ENCODE peak calls at places on chromosomes 7 and 10, in seven cellular contexts. W, I, R, Q, O, E and X are unnamed samples.

GRCh38 chr7:105718511-105718925 is 137.2 kb upstream of the EFCAB10 start:
- DNase-seq in W (no peak), I (no peak), Q (no peak), R (no peak), E (peak; percentile 26), O (no peak), X (no peak)

GRCh38 chr7:135342887-135343286 is 109.2 kb downstream of the STRA8 start:
- DNase-seq in I (peak; percentile 35), Q (peak; percentile 87), O (no peak), W (no peak), E (peak; percentile 76), R (no peak), X (no peak)

GRCh38 chr7:129494041-129494440 is 8.3 kb upstream of the SMKR1 start:
- DNase-seq in O (peak; percentile 91), E (no peak), Q (no peak), I (peak; percentile 91), W (peak; percentile 93), R (no peak), X (no peak)

GRCh38 chr7:47544416-47544815 is 37.5 kb downstream of the TNS3 start:
- DNase-seq in R (no peak), I (no peak), O (no peak), Q (no peak), E (no peak), W (no peak), X (no peak)

GRCh38 chr7:35695628-35695888 is 623 bp upstream of the HERPUD2 start:
- DNase-seq in Q (no peak), W (no peak), E (no peak), I (no peak), R (no peak), O (no peak), X (no peak)

GRCh38 chr7:66847879-66848810 is 72.9 kb upstream of the TMEM248 start:
- DNase-seq in Q (no peak), E (no peak), O (no peak), R (peak; percentile 73), I (peak; percentile 92), W (peak; percentile 71), X (no peak)

GRCh38 chr10:71038234-71038633 is 149.9 kb upstream of the PCBD1 start:
- DNase-seq in I (no peak), Q (no peak), O (no peak), R (no peak), E (no peak), W (no peak), X (no peak)

GRCh38 chr10:115710136-115710535 is 562.9 kb downstream of the GFRA1 start:
- DNase-seq in W (no peak), Q (peak; percentile 77), I (peak; percentile 12), E (no peak), O (no peak), R (no peak), X (no peak)

GRCh38 chr7:2086229-2086628 is 146.5 kb downstream of the MAD1L1 start:
- DNase-seq in R (no peak), W (no peak), I (no peak), E (peak; percentile 53), O (no peak), Q (no peak), X (no peak)

GRCh38 chr7:74671573-74671972 is 14.1 kb downstream of the GTF2I start:
- DNase-seq in W (no peak), E (no peak), R (no peak), I (no peak), Q (no peak), O (no peak), X (no peak)